ENCODE peak calls at places on chromosomes 3 and 15, in nine cellular contexts. One of them, this sample, is unnamed.

GRCh38 chr3:148331111-148331818 is 366.4 kb upstream of the AGTR1 start:
- DNase-seq in A172: no peak
- DNase-seq in MM.1S: no peak
- DNase-seq in NCI-H2227 treated with DMSO at 0.1 percent for 48 hours: no peak
- DNase-seq in pulmonary artery endothelial cell: no peak
- DNase-seq in fibroblast of the conjunctiva: no peak
- DNase-seq in left colon: no peak
- DNase-seq in T-helper 2 cell: no peak
- DNase-seq in EL: no peak
- DNase-seq in this sample: no peak

GRCh38 chr3:16536344-16536663 is 22.8 kb upstream of the RFTN1 start:
- DNase-seq in A172: no peak
- DNase-seq in MM.1S: no peak
- DNase-seq in NCI-H2227 treated with DMSO at 0.1 percent for 48 hours: no peak
- DNase-seq in pulmonary artery endothelial cell: no peak
- DNase-seq in fibroblast of the conjunctiva: no peak
- DNase-seq in left colon: no peak
- DNase-seq in T-helper 2 cell: no peak
- DNase-seq in EL: no peak
- DNase-seq in this sample: no peak

GRCh38 chr15:52163321-52164190 is 27.6 kb downstream of the GNB5 start:
- DNase-seq in A172: no peak
- DNase-seq in MM.1S: no peak
- DNase-seq in NCI-H2227 treated with DMSO at 0.1 percent for 48 hours: no peak
- DNase-seq in pulmonary artery endothelial cell: no peak
- DNase-seq in fibroblast of the conjunctiva: no peak
- DNase-seq in left colon: no peak
- DNase-seq in T-helper 2 cell: no peak
- DNase-seq in EL: no peak
- DNase-seq in this sample: no peak

GRCh38 chr3:190048831-190049541 is 71.7 kb downstream of the P3H2 start:
- DNase-seq in A172: no peak
- DNase-seq in MM.1S: no peak
- DNase-seq in NCI-H2227 treated with DMSO at 0.1 percent for 48 hours: no peak
- DNase-seq in pulmonary artery endothelial cell: no peak
- DNase-seq in fibroblast of the conjunctiva: peak; percentile 56
- DNase-seq in left colon: no peak
- DNase-seq in T-helper 2 cell: no peak
- DNase-seq in EL: peak; percentile 82
- DNase-seq in this sample: peak; percentile 62

GRCh38 chr15:73153447-73153846 is 101.2 kb downstream of the NEO1 start:
- DNase-seq in A172: no peak
- DNase-seq in MM.1S: no peak
- DNase-seq in NCI-H2227 treated with DMSO at 0.1 percent for 48 hours: no peak
- DNase-seq in pulmonary artery endothelial cell: no peak
- DNase-seq in fibroblast of the conjunctiva: no peak
- DNase-seq in left colon: no peak
- DNase-seq in T-helper 2 cell: no peak
- DNase-seq in EL: no peak
- DNase-seq in this sample: no peak

GRCh38 chr3:196835081-196835480 is 32.6 kb upstream of the SENP5 start:
- DNase-seq in A172: no peak
- DNase-seq in MM.1S: no peak
- DNase-seq in NCI-H2227 treated with DMSO at 0.1 percent for 48 hours: no peak
- DNase-seq in pulmonary artery endothelial cell: no peak
- DNase-seq in fibroblast of the conjunctiva: no peak
- DNase-seq in left colon: no peak
- DNase-seq in T-helper 2 cell: no peak
- DNase-seq in EL: no peak
- DNase-seq in this sample: no peak

GRCh38 chr15:74958320-74958907 is 1.8 kb upstream of the RPP25 start:
- DNase-seq in A172: no peak
- DNase-seq in MM.1S: no peak
- DNase-seq in NCI-H2227 treated with DMSO at 0.1 percent for 48 hours: no peak
- DNase-seq in pulmonary artery endothelial cell: no peak
- DNase-seq in fibroblast of the conjunctiva: no peak
- DNase-seq in left colon: peak; percentile 81
- DNase-seq in T-helper 2 cell: no peak
- DNase-seq in EL: peak; percentile 62
- DNase-seq in this sample: no peak

GRCh38 chr3:146067048-146067447 is 93.9 kb downstream of the PLOD2 start:
- DNase-seq in A172: peak; percentile 13
- DNase-seq in MM.1S: no peak
- DNase-seq in NCI-H2227 treated with DMSO at 0.1 percent for 48 hours: no peak
- DNase-seq in pulmonary artery endothelial cell: no peak
- DNase-seq in fibroblast of the conjunctiva: peak; percentile 66
- DNase-seq in left colon: no peak
- DNase-seq in T-helper 2 cell: no peak
- DNase-seq in EL: peak; percentile 84
- DNase-seq in this sample: no peak

GRCh38 chr3:11288786-11289637 is 16.8 kb downstream of the ATG7 start:
- DNase-seq in A172: peak; percentile 98
- DNase-seq in MM.1S: no peak
- DNase-seq in NCI-H2227 treated with DMSO at 0.1 percent for 48 hours: no peak
- DNase-seq in pulmonary artery endothelial cell: peak; percentile 79
- DNase-seq in fibroblast of the conjunctiva: peak; percentile 90
- DNase-seq in left colon: no peak
- DNase-seq in T-helper 2 cell: peak; percentile 64
- DNase-seq in EL: peak; percentile 92
- DNase-seq in this sample: no peak

GRCh38 chr3:52930748-52931147 is 33.4 kb upstream of the STIMATE start:
- DNase-seq in A172: no peak
- DNase-seq in MM.1S: no peak
- DNase-seq in NCI-H2227 treated with DMSO at 0.1 percent for 48 hours: no peak
- DNase-seq in pulmonary artery endothelial cell: no peak
- DNase-seq in fibroblast of the conjunctiva: no peak
- DNase-seq in left colon: no peak
- DNase-seq in T-helper 2 cell: no peak
- DNase-seq in EL: no peak
- DNase-seq in this sample: no peak

GRCh38 chr3:7800006-7800780 is 701.4 kb upstream of the LMCD1 start:
- DNase-seq in A172: no peak
- DNase-seq in MM.1S: no peak
- DNase-seq in NCI-H2227 treated with DMSO at 0.1 percent for 48 hours: no peak
- DNase-seq in pulmonary artery endothelial cell: no peak
- DNase-seq in fibroblast of the conjunctiva: no peak
- DNase-seq in left colon: no peak
- DNase-seq in T-helper 2 cell: no peak
- DNase-seq in EL: no peak
- DNase-seq in this sample: no peak

GRCh38 chr15:69849232-69849610 is 248.5 kb downstream of the TLE3 start:
- DNase-seq in A172: no peak
- DNase-seq in MM.1S: no peak
- DNase-seq in NCI-H2227 treated with DMSO at 0.1 percent for 48 hours: no peak
- DNase-seq in pulmonary artery endothelial cell: no peak
- DNase-seq in fibroblast of the conjunctiva: no peak
- DNase-seq in left colon: no peak
- DNase-seq in T-helper 2 cell: no peak
- DNase-seq in EL: no peak
- DNase-seq in this sample: no peak

GRCh38 chr3:79368403-79368802 is 399.4 kb downstream of the ROBO1 start:
- DNase-seq in A172: peak; percentile 23
- DNase-seq in MM.1S: no peak
- DNase-seq in NCI-H2227 treated with DMSO at 0.1 percent for 48 hours: no peak
- DNase-seq in pulmonary artery endothelial cell: no peak
- DNase-seq in fibroblast of the conjunctiva: no peak
- DNase-seq in left colon: no peak
- DNase-seq in T-helper 2 cell: no peak
- DNase-seq in EL: peak; percentile 17
- DNase-seq in this sample: no peak

GRCh38 chr15:51726302-51727073 is 11.0 kb downstream of the LYSMD2 start:
- DNase-seq in A172: peak; percentile 84
- DNase-seq in MM.1S: no peak
- DNase-seq in NCI-H2227 treated with DMSO at 0.1 percent for 48 hours: no peak
- DNase-seq in pulmonary artery endothelial cell: no peak
- DNase-seq in fibroblast of the conjunctiva: peak; percentile 53
- DNase-seq in left colon: no peak
- DNase-seq in T-helper 2 cell: peak; percentile 21
- DNase-seq in EL: peak; percentile 96
- DNase-seq in this sample: no peak